ENCODE peak calls at places on chromosomes 1 and 21, in seven cellular contexts. M is IMR-90, W is H9, Q is H1, E is neuronal stem cell, C is trophoblast cell, Z is mesenchymal stem cell. H is an unnamed sample.
A peak's percentile ranks its signal among the peaks of the same experiment; 100 is the strongest.

GRCh38 chr1:108505766-108506075 is 54.2 kb upstream of the EEIG2 start:
- DNase-seq in E (no peak), W (no peak), M (no peak), Q (no peak), C (no peak), Z (no peak), H (no peak)

GRCh38 chr1:101259744-101260148 is 22.9 kb downstream of the S1PR1 start:
- DNase-seq in M (peak; percentile 75), Q (no peak), W (no peak), E (no peak), C (no peak), Z (peak; percentile 50), H (no peak)

GRCh38 chr21:35882791-35883240 is 177.5 kb downstream of the SETD4 start:
- DNase-seq in C (no peak), W (no peak), Q (no peak), M (peak; percentile 33), E (no peak), Z (no peak), H (no peak)

GRCh38 chr1:55632906-55633305 is 417.7 kb upstream of the USP24 start:
- DNase-seq in W (no peak), Z (peak; percentile 9), Q (no peak), M (peak; percentile 12), E (peak; percentile 1), C (no peak), H (peak; percentile 56)

GRCh38 chr1:8211620-8212442 is 106.1 kb upstream of the SLC45A1 start:
- DNase-seq in Q (no peak), E (no peak), Z (peak; percentile 98), C (peak; percentile 89), W (no peak), M (peak; percentile 99), H (peak; percentile 67)

GRCh38 chr1:215119719-215120118 is 37.2 kb downstream of the KCNK2 start:
- DNase-seq in Q (no peak), Z (no peak), W (no peak), M (peak; percentile 29), C (no peak), E (no peak), H (no peak)

GRCh38 chr1:111754964-111755320 is 759 bp upstream of the DDX20 start:
- DNase-seq in Q (no peak), W (no peak), Z (peak; percentile 77), C (peak; percentile 39), M (peak; percentile 39), E (no peak), H (peak; percentile 70)

GRCh38 chr21:41121785-41122415 is 46.1 kb upstream of the BACE2 start:
- DNase-seq in W (peak; percentile 87), M (peak; percentile 63), Z (no peak), C (peak; percentile 92), Q (peak; percentile 56), E (peak; percentile 78), H (peak; percentile 90)

GRCh38 chr21:15592271-15592860 is 137.4 kb upstream of the USP25 start:
- DNase-seq in C (peak; percentile 15), E (peak; percentile 36), Q (no peak), Z (peak; percentile 43), W (no peak), M (peak; percentile 45), H (peak; percentile 24)

GRCh38 chr1:186142916-186143315 is 232.1 kb downstream of the TPR start:
- DNase-seq in Z (no peak), M (no peak), C (no peak), Q (no peak), W (no peak), E (no peak), H (no peak)

GRCh38 chr1:93579891-93580290 is 101.7 kb downstream of the BCAR3 start:
- DNase-seq in Z (peak; percentile 90), E (no peak), C (peak; percentile 90), W (no peak), M (peak; percentile 97), Q (no peak), H (peak; percentile 45)

GRCh38 chr1:5504364-5504740 is 487.9 kb downstream of the NPHP4 start:
- DNase-seq in Q (no peak), E (no peak), W (no peak), C (no peak), M (no peak), Z (no peak), H (no peak)

GRCh38 chr1:5506634-5507033 is 485.6 kb downstream of the NPHP4 start:
- DNase-seq in Q (no peak), Z (no peak), W (no peak), C (no peak), M (no peak), E (no peak), H (no peak)

GRCh38 chr1:5503556-5504363 is 488.5 kb downstream of the NPHP4 start:
- DNase-seq in Q (no peak), W (no peak), Z (no peak), E (no peak), C (no peak), M (no peak), H (no peak)

GRCh38 chr1:5507340-5507739 is 484.9 kb downstream of the NPHP4 start:
- DNase-seq in Z (no peak), M (no peak), C (no peak), E (no peak), W (no peak), Q (no peak), H (no peak)

DNA sequence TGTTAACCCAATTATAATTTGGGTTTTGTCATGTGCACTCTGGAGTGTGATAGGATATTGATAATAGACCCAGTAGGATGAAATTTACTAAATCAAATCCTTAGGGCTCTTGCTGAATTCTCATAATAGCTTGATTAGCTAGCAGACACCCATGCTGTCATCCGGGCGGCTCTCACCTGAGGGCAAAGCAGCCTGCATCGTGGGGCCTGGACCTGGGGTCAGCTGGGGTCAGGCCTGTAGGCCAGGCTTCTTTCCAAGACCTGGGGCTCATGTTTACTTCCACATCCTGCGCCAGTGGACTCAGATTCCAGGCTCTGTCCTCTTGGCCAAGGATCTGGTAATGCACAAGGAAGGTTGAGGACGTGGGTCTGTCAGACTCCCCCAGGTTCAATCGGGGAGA is 486.3 kb downstream of the NPHP4 start:
- DNase-seq in W (no peak), E (no peak), C (no peak), Q (no peak), M (no peak), Z (no peak), H (no peak)
- H3K4me1 ChIP-seq in W (peaks cover 2% of the 10 kb centered on the region), E (no peaks in the 10 kb centered on the region), C (no peaks in the 10 kb centered on the region), Q (no peaks in the 10 kb centered on the region), M (no peaks in the 10 kb centered on the region), Z (peaks cover 2% of the 10 kb centered on the region), H (no peaks in the 10 kb centered on the region)

GRCh38 chr1:246680696-246681127 is 43.5 kb upstream of the SCCPDH start:
- DNase-seq in C (no peak), Q (no peak), M (peak; percentile 5), E (no peak), Z (peak; percentile 4), W (no peak), H (no peak)

GRCh38 chr1:246679211-246680177 is 44.7 kb upstream of the SCCPDH start:
- DNase-seq in Q (no peak), W (no peak), M (no peak), C (no peak), Z (peak; percentile 9), E (no peak), H (no peak)

GRCh38 chr1:246680180-246680579 is 44.0 kb upstream of the SCCPDH start:
- DNase-seq in W (no peak), Z (peak; percentile 6), Q (no peak), M (peak; percentile 35), E (no peak), C (no peak), H (no peak)

GRCh38 chr1:246681822-246682221 is 42.4 kb upstream of the SCCPDH start:
- DNase-seq in E (no peak), M (no peak), C (no peak), Q (no peak), Z (peak; percentile 57), W (no peak), H (no peak)

DNA sequence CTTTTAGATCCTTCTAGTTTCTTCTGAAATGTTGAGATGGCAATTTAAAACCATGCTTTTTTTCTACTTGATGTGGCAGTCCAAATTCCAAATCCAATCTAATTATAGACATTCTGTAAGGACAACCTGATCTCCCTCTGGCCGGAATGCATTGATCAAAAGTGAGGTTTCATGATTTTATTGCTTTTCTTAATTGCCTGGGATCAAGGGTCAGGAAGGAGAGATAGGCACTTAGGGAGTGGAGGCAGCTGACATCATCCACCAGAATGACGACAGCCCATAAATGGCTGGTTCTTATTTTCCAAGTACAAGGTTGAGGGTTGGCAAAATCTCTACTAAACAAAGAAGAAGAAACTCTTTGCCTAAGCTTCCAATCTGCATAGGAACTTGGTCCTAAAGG is 46.4 kb upstream of the SCCPDH start:
- DNase-seq in Z (peak; percentile 5), E (no peak), Q (no peak), C (no peak), M (no peak), W (no peak), H (no peak)
- H2AK5ac ChIP-seq in Z (no peak overlapping the region), E (no peak overlapping the region), Q (no peak overlapping the region), C (no peak overlapping the region), M (no peak overlapping the region), W (no peak overlapping the region), H (no peak overlapping the region)

GRCh38 chr1:2288816-2289536 is 60.9 kb downstream of the SKI start:
- DNase-seq in E (no peak), Q (no peak), W (no peak), Z (no peak), M (no peak), C (no peak), H (no peak)
- H3K4me1 ChIP-seq in E (peaks cover 5% of the 10 kb centered on the region), Q (no peaks in the 10 kb centered on the region), W (no peaks in the 10 kb centered on the region), Z (peaks cover 60% of the 10 kb centered on the region), M (peaks cover 46% of the 10 kb centered on the region), C (peaks cover 14% of the 10 kb centered on the region), H (peaks cover 4% of the 10 kb centered on the region)

GRCh38 chr1:35509558-35509957 is 47.6 kb downstream of the KIAA0319L start:
- DNase-seq in W (no peak), E (no peak), Q (no peak), Z (no peak), C (no peak), M (no peak), H (no peak)
- H2AK5ac ChIP-seq in W (no peak overlapping the region), E (no peak overlapping the region), Q (no peak overlapping the region), Z (no peak overlapping the region), C (no peak overlapping the region), M (no peak overlapping the region), H (no peak overlapping the region)

GRCh38 chr1:52386458-52386857 is 17.8 kb downstream of the ORC1 start:
- DNase-seq in M (no peak), Z (peak; percentile 39), Q (no peak), W (no peak), E (no peak), C (no peak), H (no peak)

GRCh38 chr1:52385376-52385775 is 18.8 kb downstream of the ORC1 start:
- DNase-seq in E (no peak), W (no peak), Q (no peak), M (no peak), C (no peak), Z (no peak), H (no peak)
- H3K4me1 ChIP-seq in E (no peaks in the 10 kb centered on the region), W (no peaks in the 10 kb centered on the region), Q (no peaks in the 10 kb centered on the region), M (no peaks in the 10 kb centered on the region), C (peaks cover 2% of the 10 kb centered on the region), Z (no peaks in the 10 kb centered on the region), H (no peaks in the 10 kb centered on the region)

GRCh38 chr1:29854700-29855276 is 618.5 kb downstream of the PTPRU start:
- DNase-seq in Z (no peak), M (no peak), Q (no peak), W (no peak), C (no peak), E (no peak), H (no peak)
- H2AK5ac ChIP-seq in Z (no peak overlapping the region), M (no peak overlapping the region), Q (no peak overlapping the region), W (no peak overlapping the region), C (no peak overlapping the region), E (no peak overlapping the region), H (no peak overlapping the region)